ENCODE peak calls at places on chromosomes 2 and 18, in eight cellular contexts. One of them, this sample, is unnamed.
A peak's percentile ranks its signal among the peaks of the same experiment; 100 is the strongest.

GRCh38 chr2:158724803-158725271 is 70.3 kb upstream of the DAPL1 start:
- DNase-seq in brain microvascular endothelial cell: no peak
- DNase-seq in left ventricle myocardium inferior: no peak
- DNase-seq in RWPE1: peak; percentile 34
- DNase-seq in heart right ventricle: no peak
- DNase-seq in CD8-positive, alpha-beta T cell: no peak
- DNase-seq in H9: no peak
- DNase-seq in Panc1: no peak
- DNase-seq in this sample: peak; percentile 39

GRCh38 chr2:60530660-60531276 is 22.7 kb downstream of the BCL11A start:
- DNase-seq in brain microvascular endothelial cell: no peak
- DNase-seq in left ventricle myocardium inferior: peak; percentile 53
- DNase-seq in RWPE1: peak; percentile 47
- DNase-seq in heart right ventricle: peak; percentile 46
- DNase-seq in CD8-positive, alpha-beta T cell: no peak
- DNase-seq in H9: no peak
- DNase-seq in Panc1: no peak
- DNase-seq in this sample: peak; percentile 92

GRCh38 chr2:71536311-71536710 is 83.0 kb downstream of the DYSF start:
- DNase-seq in brain microvascular endothelial cell: no peak
- DNase-seq in left ventricle myocardium inferior: no peak
- DNase-seq in RWPE1: peak; percentile 34
- DNase-seq in heart right ventricle: no peak
- DNase-seq in CD8-positive, alpha-beta T cell: no peak
- DNase-seq in H9: peak; percentile 20
- DNase-seq in Panc1: no peak
- DNase-seq in this sample: no peak

GRCh38 chr2:230974096-230974913 is 21.6 kb upstream of the SPATA3 start:
- DNase-seq in brain microvascular endothelial cell: peak; percentile 92
- DNase-seq in left ventricle myocardium inferior: no peak
- DNase-seq in RWPE1: peak; percentile 32
- DNase-seq in heart right ventricle: no peak
- DNase-seq in CD8-positive, alpha-beta T cell: peak; percentile 84
- DNase-seq in H9: no peak
- DNase-seq in Panc1: no peak
- DNase-seq in this sample: no peak

GRCh38 chr18:7766817-7767216 is 199.7 kb downstream of the PTPRM start:
- DNase-seq in brain microvascular endothelial cell: no peak
- DNase-seq in left ventricle myocardium inferior: no peak
- DNase-seq in RWPE1: no peak
- DNase-seq in heart right ventricle: no peak
- DNase-seq in CD8-positive, alpha-beta T cell: no peak
- DNase-seq in H9: no peak
- DNase-seq in Panc1: no peak
- DNase-seq in this sample: no peak

GRCh38 chr2:47034973-47035609 is 119.5 kb upstream of the MCFD2 start:
- DNase-seq in brain microvascular endothelial cell: no peak
- DNase-seq in left ventricle myocardium inferior: peak; percentile 49
- DNase-seq in RWPE1: no peak
- DNase-seq in heart right ventricle: no peak
- DNase-seq in CD8-positive, alpha-beta T cell: no peak
- DNase-seq in H9: no peak
- DNase-seq in Panc1: no peak
- DNase-seq in this sample: peak; percentile 60

GRCh38 chr2:69734858-69735574 is 6.9 kb upstream of the ANXA4 start:
- DNase-seq in brain microvascular endothelial cell: no peak
- DNase-seq in left ventricle myocardium inferior: no peak
- DNase-seq in RWPE1: no peak
- DNase-seq in heart right ventricle: no peak
- DNase-seq in CD8-positive, alpha-beta T cell: no peak
- DNase-seq in H9: no peak
- DNase-seq in Panc1: no peak
- DNase-seq in this sample: no peak

GRCh38 chr18:22224339-22224738 is 55.0 kb downstream of the GATA6 start:
- DNase-seq in brain microvascular endothelial cell: no peak
- DNase-seq in left ventricle myocardium inferior: no peak
- DNase-seq in RWPE1: no peak
- DNase-seq in heart right ventricle: no peak
- DNase-seq in CD8-positive, alpha-beta T cell: no peak
- DNase-seq in H9: no peak
- DNase-seq in Panc1: no peak
- DNase-seq in this sample: no peak

GRCh38 chr2:171811229-171811628 is 82.8 kb downstream of the SLC25A12 start:
- DNase-seq in brain microvascular endothelial cell: no peak
- DNase-seq in left ventricle myocardium inferior: no peak
- DNase-seq in RWPE1: peak; percentile 26
- DNase-seq in heart right ventricle: no peak
- DNase-seq in CD8-positive, alpha-beta T cell: no peak
- DNase-seq in H9: no peak
- DNase-seq in Panc1: peak; percentile 7
- DNase-seq in this sample: no peak

GRCh38 chr2:16137080-16137755 is 196.9 kb downstream of the MYCN start:
- DNase-seq in brain microvascular endothelial cell: no peak
- DNase-seq in left ventricle myocardium inferior: no peak
- DNase-seq in RWPE1: no peak
- DNase-seq in heart right ventricle: no peak
- DNase-seq in CD8-positive, alpha-beta T cell: no peak
- DNase-seq in H9: no peak
- DNase-seq in Panc1: no peak
- DNase-seq in this sample: no peak

GRCh38 chr18:42105382-42105781 is 150.3 kb downstream of the PIK3C3 start:
- DNase-seq in brain microvascular endothelial cell: no peak
- DNase-seq in left ventricle myocardium inferior: no peak
- DNase-seq in RWPE1: no peak
- DNase-seq in heart right ventricle: no peak
- DNase-seq in CD8-positive, alpha-beta T cell: no peak
- DNase-seq in H9: no peak
- DNase-seq in Panc1: no peak
- DNase-seq in this sample: no peak

GRCh38 chr18:44309185-44309584 is 371.5 kb upstream of the SETBP1 start:
- DNase-seq in brain microvascular endothelial cell: no peak
- DNase-seq in left ventricle myocardium inferior: no peak
- DNase-seq in RWPE1: no peak
- DNase-seq in heart right ventricle: no peak
- DNase-seq in CD8-positive, alpha-beta T cell: no peak
- DNase-seq in H9: no peak
- DNase-seq in Panc1: no peak
- DNase-seq in this sample: no peak

GRCh38 chr2:240615830-240616547 is 9.3 kb upstream of the GPR35 start:
- DNase-seq in brain microvascular endothelial cell: no peak
- DNase-seq in left ventricle myocardium inferior: no peak
- DNase-seq in RWPE1: no peak
- DNase-seq in heart right ventricle: no peak
- DNase-seq in CD8-positive, alpha-beta T cell: no peak
- DNase-seq in H9: no peak
- DNase-seq in Panc1: no peak
- DNase-seq in this sample: no peak

GRCh38 chr18:48833701-48834394 is 116.9 kb downstream of the SMAD7 start:
- DNase-seq in brain microvascular endothelial cell: no peak
- DNase-seq in left ventricle myocardium inferior: no peak
- DNase-seq in RWPE1: no peak
- DNase-seq in heart right ventricle: no peak
- DNase-seq in CD8-positive, alpha-beta T cell: peak; percentile 63
- DNase-seq in H9: peak; percentile 23
- DNase-seq in Panc1: no peak
- DNase-seq in this sample: no peak

GRCh38 chr18:13390196-13390595 is 171.6 kb downstream of the LDLRAD4 start:
- DNase-seq in brain microvascular endothelial cell: no peak
- DNase-seq in left ventricle myocardium inferior: no peak
- DNase-seq in RWPE1: no peak
- DNase-seq in heart right ventricle: no peak
- DNase-seq in CD8-positive, alpha-beta T cell: no peak
- DNase-seq in H9: no peak
- DNase-seq in Panc1: no peak
- DNase-seq in this sample: no peak

GRCh38 chr18:54850598-54850997 is 22.3 kb downstream of the RAB27B start:
- DNase-seq in brain microvascular endothelial cell: no peak
- DNase-seq in left ventricle myocardium inferior: no peak
- DNase-seq in RWPE1: no peak
- DNase-seq in heart right ventricle: no peak
- DNase-seq in CD8-positive, alpha-beta T cell: no peak
- DNase-seq in H9: no peak
- DNase-seq in Panc1: no peak
- DNase-seq in this sample: no peak

GRCh38 chr2:203722411-203722810 is 16.0 kb downstream of the CD28 start:
- DNase-seq in brain microvascular endothelial cell: no peak
- DNase-seq in left ventricle myocardium inferior: no peak
- DNase-seq in RWPE1: no peak
- DNase-seq in heart right ventricle: no peak
- DNase-seq in CD8-positive, alpha-beta T cell: no peak
- DNase-seq in H9: no peak
- DNase-seq in Panc1: no peak
- DNase-seq in this sample: no peak

GRCh38 chr2:134252092-134252775 is 1.6 kb upstream of the MGAT5 start:
- DNase-seq in brain microvascular endothelial cell: no peak
- DNase-seq in left ventricle myocardium inferior: no peak
- DNase-seq in RWPE1: no peak
- DNase-seq in heart right ventricle: no peak
- DNase-seq in CD8-positive, alpha-beta T cell: no peak
- DNase-seq in H9: no peak
- DNase-seq in Panc1: no peak
- DNase-seq in this sample: no peak

GRCh38 chr2:43905388-43905803 is 66.6 kb downstream of the ABCG8 start:
- DNase-seq in brain microvascular endothelial cell: peak; percentile 5
- DNase-seq in left ventricle myocardium inferior: no peak
- DNase-seq in RWPE1: no peak
- DNase-seq in heart right ventricle: no peak
- DNase-seq in CD8-positive, alpha-beta T cell: no peak
- DNase-seq in H9: no peak
- DNase-seq in Panc1: no peak
- DNase-seq in this sample: no peak

DNA sequence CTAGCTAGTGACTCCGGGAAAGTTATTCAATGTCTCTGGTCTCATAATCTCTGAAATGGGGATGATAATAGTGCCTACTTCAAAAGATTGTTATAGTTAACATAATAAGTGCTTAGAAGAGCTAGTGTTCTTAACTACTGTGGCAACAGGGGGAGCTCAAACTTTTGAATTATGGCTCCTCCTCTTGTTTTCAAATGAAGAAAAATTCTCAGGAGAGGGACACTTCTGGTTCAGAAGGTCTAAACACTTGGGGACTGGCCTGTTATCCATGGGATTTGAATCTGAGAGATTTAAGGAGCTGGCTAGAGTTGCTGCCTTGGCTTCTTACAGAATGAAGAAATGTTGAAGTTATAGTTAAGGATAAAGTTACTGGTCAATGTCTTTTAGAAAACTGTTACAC is 92.2 kb upstream of the ITGB6 start:
- DNase-seq in brain microvascular endothelial cell: peak; percentile 25
- DNase-seq in left ventricle myocardium inferior: no peak
- DNase-seq in RWPE1: no peak
- DNase-seq in heart right ventricle: no peak
- DNase-seq in CD8-positive, alpha-beta T cell: no peak
- DNase-seq in H9: no peak
- DNase-seq in Panc1: no peak
- DNase-seq in this sample: no peak
- H3K27ac ChIP-seq in brain microvascular endothelial cell: peak overlapping the region; percentile 97
- H3K27ac ChIP-seq in left ventricle myocardium inferior: peak overlapping the region; percentile 68
- H3K27ac ChIP-seq in RWPE1: no peak overlapping the region
- H3K27ac ChIP-seq in heart right ventricle: no peak overlapping the region
- H3K27ac ChIP-seq in CD8-positive, alpha-beta T cell: no peak overlapping the region
- H3K27ac ChIP-seq in H9: no peak overlapping the region
- H3K27ac ChIP-seq in Panc1: no peak overlapping the region
- H3K27ac ChIP-seq in this sample: no peak overlapping the region

GRCh38 chr2:167785606-167786005 is 461.8 kb downstream of the STK39 start:
- DNase-seq in brain microvascular endothelial cell: no peak
- DNase-seq in left ventricle myocardium inferior: no peak
- DNase-seq in RWPE1: no peak
- DNase-seq in heart right ventricle: no peak
- DNase-seq in CD8-positive, alpha-beta T cell: no peak
- DNase-seq in H9: no peak
- DNase-seq in Panc1: no peak
- DNase-seq in this sample: no peak
- H3K27ac ChIP-seq in brain microvascular endothelial cell: no peak overlapping the region
- H3K27ac ChIP-seq in left ventricle myocardium inferior: no peak overlapping the region
- H3K27ac ChIP-seq in RWPE1: no peak overlapping the region
- H3K27ac ChIP-seq in heart right ventricle: no peak overlapping the region
- H3K27ac ChIP-seq in CD8-positive, alpha-beta T cell: no peak overlapping the region
- H3K27ac ChIP-seq in H9: peak overlapping the region; percentile 43
- H3K27ac ChIP-seq in Panc1: no peak overlapping the region
- H3K27ac ChIP-seq in this sample: no peak overlapping the region

GRCh38 chr2:237661799-237662328 is 34.5 kb downstream of the LRRFIP1 start:
- DNase-seq in brain microvascular endothelial cell: no peak
- DNase-seq in left ventricle myocardium inferior: no peak
- DNase-seq in RWPE1: no peak
- DNase-seq in heart right ventricle: no peak
- DNase-seq in CD8-positive, alpha-beta T cell: no peak
- DNase-seq in H9: no peak
- DNase-seq in Panc1: no peak
- DNase-seq in this sample: no peak
- H3K27ac ChIP-seq in brain microvascular endothelial cell: no peak overlapping the region
- H3K27ac ChIP-seq in left ventricle myocardium inferior: peak overlapping the region; percentile 67
- H3K27ac ChIP-seq in RWPE1: peak overlapping the region; percentile 61
- H3K27ac ChIP-seq in heart right ventricle: no peak overlapping the region
- H3K27ac ChIP-seq in CD8-positive, alpha-beta T cell: no peak overlapping the region
- H3K27ac ChIP-seq in H9: no peak overlapping the region
- H3K27ac ChIP-seq in Panc1: no peak overlapping the region
- H3K27ac ChIP-seq in this sample: peak overlapping the region; percentile 76

GRCh38 chr2:237336131-237336530 is 77.8 kb downstream of the COL6A3 start:
- DNase-seq in brain microvascular endothelial cell: no peak
- DNase-seq in left ventricle myocardium inferior: no peak
- DNase-seq in RWPE1: no peak
- DNase-seq in heart right ventricle: no peak
- DNase-seq in CD8-positive, alpha-beta T cell: no peak
- DNase-seq in H9: no peak
- DNase-seq in Panc1: no peak
- DNase-seq in this sample: no peak
- H3K27ac ChIP-seq in brain microvascular endothelial cell: no peak overlapping the region
- H3K27ac ChIP-seq in left ventricle myocardium inferior: no peak overlapping the region
- H3K27ac ChIP-seq in RWPE1: no peak overlapping the region
- H3K27ac ChIP-seq in heart right ventricle: no peak overlapping the region
- H3K27ac ChIP-seq in CD8-positive, alpha-beta T cell: no peak overlapping the region
- H3K27ac ChIP-seq in H9: no peak overlapping the region
- H3K27ac ChIP-seq in Panc1: no peak overlapping the region
- H3K27ac ChIP-seq in this sample: no peak overlapping the region

DNA sequence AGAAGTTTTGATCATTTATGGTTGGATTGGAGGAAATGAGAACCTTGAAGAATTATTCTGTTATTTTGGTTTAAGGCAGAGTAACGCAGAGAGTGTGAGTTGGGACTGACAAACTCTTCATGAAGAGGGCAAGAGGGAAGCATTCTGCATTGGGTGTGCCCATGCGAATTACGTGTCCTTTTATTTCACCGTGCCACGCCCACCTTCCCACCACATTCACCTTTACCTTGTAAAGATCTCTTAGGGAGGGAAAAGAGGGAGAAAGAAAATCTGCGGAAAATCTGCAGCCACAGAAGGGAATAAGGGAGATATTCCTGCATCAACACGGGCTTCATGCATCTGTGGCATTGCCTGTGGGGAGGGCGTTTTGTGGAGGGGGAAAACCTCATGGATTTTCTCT is 31.8 kb downstream of the SLC9A4 start:
- DNase-seq in brain microvascular endothelial cell: no peak
- DNase-seq in left ventricle myocardium inferior: no peak
- DNase-seq in RWPE1: no peak
- DNase-seq in heart right ventricle: no peak
- DNase-seq in CD8-positive, alpha-beta T cell: no peak
- DNase-seq in H9: no peak
- DNase-seq in Panc1: no peak
- DNase-seq in this sample: no peak
- H3K27ac ChIP-seq in brain microvascular endothelial cell: no peak overlapping the region
- H3K27ac ChIP-seq in left ventricle myocardium inferior: no peak overlapping the region
- H3K27ac ChIP-seq in RWPE1: no peak overlapping the region
- H3K27ac ChIP-seq in heart right ventricle: no peak overlapping the region
- H3K27ac ChIP-seq in CD8-positive, alpha-beta T cell: no peak overlapping the region
- H3K27ac ChIP-seq in H9: no peak overlapping the region
- H3K27ac ChIP-seq in Panc1: no peak overlapping the region
- H3K27ac ChIP-seq in this sample: no peak overlapping the region

This sample was measured in pancreas.